ENCODE peak calls at places on chromosomes 13 and 19, in four cellular contexts. One of them, this sample, is unnamed.

GRCh38 chr19:50478901-50479715 is 2.5 kb upstream of the GARIN5A start:
- DNase-seq in ecto neural progenitor cell: peak
- DNase-seq in lung microvascular endothelial cell: peak
- DNase-seq in NCI-H2081: no peak
- DNase-seq in this sample: no peak

GRCh38 chr19:13689050-13689449 is 75.3 kb upstream of the MRI1 start:
- DNase-seq in lung microvascular endothelial cell: peak
- DNase-seq in NCI-H2081: peak
- DNase-seq in ecto neural progenitor cell: peak
- DNase-seq in this sample: no peak

GRCh38 chr19:46015080-46015960 is 7.5 kb downstream of the PGLYRP1 start:
- DNase-seq in lung microvascular endothelial cell: peak
- DNase-seq in ecto neural progenitor cell: peak
- DNase-seq in NCI-H2081: peak
- DNase-seq in this sample: peak

GRCh38 chr13:65054277-65054676 is 2175.9 kb downstream of the PCDH9 start:
- DNase-seq in ecto neural progenitor cell: no peak
- DNase-seq in NCI-H2081: no peak
- DNase-seq in lung microvascular endothelial cell: no peak
- DNase-seq in this sample: no peak

GRCh38 chr13:36436811-36437210 is 4.5 kb downstream of the CCNA1 start:
- DNase-seq in ecto neural progenitor cell: no peak
- DNase-seq in NCI-H2081: peak
- DNase-seq in lung microvascular endothelial cell: no peak
- DNase-seq in this sample: no peak

GRCh38 chr13:40102854-40103253 is 447.4 kb downstream of the COG6 start:
- DNase-seq in ecto neural progenitor cell: no peak
- DNase-seq in NCI-H2081: no peak
- DNase-seq in lung microvascular endothelial cell: peak
- DNase-seq in this sample: no peak

GRCh38 chr13:27619093-27619705 is 1.1 kb downstream of the LNX2 start:
- DNase-seq in NCI-H2081: no peak
- DNase-seq in ecto neural progenitor cell: no peak
- DNase-seq in lung microvascular endothelial cell: no peak
- DNase-seq in this sample: no peak

GRCh38 chr13:59906413-59907027 is 257.2 kb downstream of the DIAPH3 start:
- DNase-seq in ecto neural progenitor cell: no peak
- DNase-seq in NCI-H2081: no peak
- DNase-seq in lung microvascular endothelial cell: peak
- DNase-seq in this sample: peak

GRCh38 chr13:106291006-106291405 is 244.5 kb downstream of the EFNB2 start:
- DNase-seq in NCI-H2081: no peak
- DNase-seq in ecto neural progenitor cell: no peak
- DNase-seq in lung microvascular endothelial cell: peak
- DNase-seq in this sample: no peak

This sample was measured in NCI-H748 treated with DMSO at 0.1 percent for 48 hours.